ENCODE peak calls at places on chromosomes 12 and 14, in six cellular contexts. N is HT-29, H is kidney, W is Right ventricle myocardium superior, R is fibroblast of mammary gland, P is iris pigment epithelial cell. O is an unnamed sample.
A peak's percentile ranks its signal among the peaks of the same experiment; 100 is the strongest.

GRCh38 chr12:130780325-130780724 is 58.7 kb downstream of the STX2 start:
- DNase-seq in W (no peak), R (no peak), H (no peak), P (no peak), N (no peak), O (no peak)

GRCh38 chr12:4174417-4174816 is 99.1 kb upstream of the CCND2 start:
- DNase-seq in N (no peak), H (no peak), R (no peak), P (no peak), W (no peak), O (no peak)

GRCh38 chr12:8917751-8918150 is 3.4 kb downstream of the PHC1 start:
- DNase-seq in P (peak; percentile 54), W (no peak), H (no peak), R (no peak), N (no peak), O (no peak)

GRCh38 chr12:1374296-1374695 is 220.1 kb downstream of the FBXL14 start:
- DNase-seq in H (no peak), N (no peak), P (no peak), W (no peak), R (peak; percentile 81), O (no peak)

GRCh38 chr12:126897102-126897501 is 1369.9 kb upstream of the TMEM132C start:
- DNase-seq in R (no peak), P (no peak), H (no peak), W (no peak), N (no peak), O (no peak)

GRCh38 chr12:127455347-127456265 is 811.4 kb upstream of the TMEM132C start:
- DNase-seq in W (no peak), R (no peak), P (no peak), N (no peak), H (no peak), O (no peak)

GRCh38 chr12:62263956-62264355 is 3.8 kb downstream of the USP15 start:
- DNase-seq in P (no peak), H (no peak), R (no peak), N (no peak), W (no peak), O (no peak)

GRCh38 chr12:116644806-116645205 is 85.6 kb downstream of the MAP1LC3B2 start:
- DNase-seq in P (no peak), W (no peak), N (no peak), R (no peak), H (no peak), O (no peak)

GRCh38 chr12:18982226-18982949 is 147.1 kb upstream of the PLEKHA5 start:
- DNase-seq in P (no peak), W (no peak), N (no peak), R (no peak), H (no peak), O (no peak)

GRCh38 chr14:104681689-104682074 is 7.7 kb upstream of the INF2 start:
- DNase-seq in N (peak; percentile 82), P (peak; percentile 81), W (peak; percentile 94), H (peak; percentile 96), R (peak; percentile 83), O (peak; percentile 74)

GRCh38 chr12:19038210-19038609 is 91.3 kb upstream of the PLEKHA5 start:
- DNase-seq in R (no peak), P (no peak), N (no peak), W (no peak), H (no peak), O (no peak)

GRCh38 chr14:63562414-63562813 is 19.2 kb upstream of the PPP2R5E start:
- DNase-seq in R (no peak), W (no peak), P (peak; percentile 50), N (no peak), H (no peak), O (no peak)

GRCh38 chr12:87661770-87662402 is 367.3 kb downstream of the C12orf50 start:
- DNase-seq in W (no peak), H (no peak), N (peak; percentile 25), R (no peak), P (peak; percentile 25), O (no peak)

GRCh38 chr12:14442221-14442881 is 76.9 kb downstream of the ATF7IP start:
- DNase-seq in R (peak; percentile 29), W (no peak), P (peak; percentile 44), N (no peak), H (no peak), O (no peak)

GRCh38 chr12:132560421-132560830 is 50.0 kb downstream of the LRCOL1 start:
- DNase-seq in N (peak; percentile 41), H (no peak), P (no peak), R (no peak), W (no peak), O (peak; percentile 47)

GRCh38 chr12:52423661-52424503 is 10.3 kb downstream of the KRT75 start:
- DNase-seq in R (no peak), W (no peak), H (peak; percentile 74), P (no peak), N (no peak), O (no peak)

GRCh38 chr12:89470741-89471504 is 53.7 kb downstream of the GALNT4 start:
- DNase-seq in P (peak; percentile 64), R (peak; percentile 73), H (no peak), N (peak; percentile 74), W (no peak), O (peak; percentile 56)

GRCh38 chr14:24115451-24116110 is 832 bp upstream of the NRL start:
- DNase-seq in N (no peak), R (no peak), W (no peak), P (no peak), H (peak; percentile 80), O (no peak)

GRCh38 chr12:47750916-47751470 is 7.7 kb downstream of the RAPGEF3 start:
- DNase-seq in W (no peak), N (no peak), R (no peak), H (peak; percentile 68), P (no peak), O (no peak)

GRCh38 chr12:105278043-105278697 is 42.2 kb upstream of the APPL2 start:
- DNase-seq in N (peak; percentile 38), H (no peak), R (peak; percentile 30), W (no peak), P (peak; percentile 47), O (no peak)

GRCh38 chr14:61462566-61463195 is 141.3 kb downstream of the PRKCH start:
- DNase-seq in R (peak; percentile 95), P (peak; percentile 94), W (no peak), H (no peak), N (no peak), O (peak; percentile 77)

GRCh38 chr12:3295648-3296408 is 195.2 kb upstream of the PRMT8 start:
- DNase-seq in W (peak; percentile 78), P (peak; percentile 68), N (no peak), R (peak; percentile 32), H (no peak), O (no peak)

GRCh38 chr12:43057561-43057960 is 468.0 kb upstream of the PRICKLE1 start:
- DNase-seq in N (no peak), R (peak; percentile 62), W (no peak), H (no peak), P (peak; percentile 24), O (peak; percentile 5)

GRCh38 chr12:93759512-93760081 is 82.4 kb downstream of the CRADD start:
- DNase-seq in N (no peak), R (peak; percentile 22), W (no peak), P (no peak), H (no peak), O (no peak)

GRCh38 chr12:100190013-100190394 is 10.6 kb upstream of the ACTR6 start:
- DNase-seq in H (no peak), N (no peak), P (no peak), R (no peak), W (no peak), O (no peak)

GRCh38 chr12:459430-460258 is at the start of gene B4GALNT3:
- DNase-seq in P (peak; percentile 10), H (peak; percentile 85), N (peak; percentile 70), R (peak; percentile 12), W (peak; percentile 74), O (peak; percentile 49)

GRCh38 chr12:4518106-4518728 is 20.5 kb upstream of the RAD51AP1 start:
- DNase-seq in H (no peak), P (peak; percentile 80), R (peak; percentile 63), N (no peak), W (no peak), O (peak; percentile 63)

GRCh38 chr14:100826371-100827139 is 637 bp downstream of the MEG3 start:
- DNase-seq in P (no peak), N (no peak), R (no peak), W (peak; percentile 37), H (no peak), O (no peak)

GRCh38 chr12:123595729-123596128 is 6.2 kb upstream of the DDX55 start:
- DNase-seq in W (no peak), P (peak; percentile 21), R (no peak), H (no peak), N (no peak), O (no peak)

GRCh38 chr12:9221476-9221875 is 13.3 kb upstream of the PZP start:
- DNase-seq in W (no peak), P (peak; percentile 11), R (peak; percentile 32), H (no peak), N (no peak), O (peak; percentile 91)

GRCh38 chr12:123506843-123507236 is 26.7 kb downstream of the RILPL1 start:
- DNase-seq in P (no peak), H (no peak), N (no peak), W (no peak), R (no peak), O (no peak)

GRCh38 chr14:92443741-92444140 is 69.8 kb upstream of the RIN3 start:
- DNase-seq in R (no peak), P (no peak), H (no peak), N (no peak), W (no peak), O (no peak)

GRCh38 chr12:13661005-13661887 is 320.2 kb downstream of the GRIN2B start:
- DNase-seq in R (peak; percentile 67), N (peak; percentile 68), H (peak; percentile 43), P (peak; percentile 41), W (peak; percentile 49), O (peak; percentile 55)

GRCh38 chr12:11927311-11927935 is 143.3 kb upstream of the BCL2L14 start:
- DNase-seq in H (no peak), W (no peak), R (no peak), P (peak; percentile 25), N (no peak), O (no peak)

GRCh38 chr12:107488666-107489065 is 196.9 kb upstream of the PWP1 start:
- DNase-seq in R (peak; percentile 87), P (peak; percentile 74), H (no peak), W (no peak), N (no peak), O (no peak)